ENCODE peak calls at places on chromosomes 16 and 17, in four cellular contexts. S is adipocyte, P is HFF-Myc, N is left ventricle myocardium inferior. R is an unnamed sample.

GRCh38 chr16:27965801-27966200 is 97.7 kb downstream of the GSG1L start:
- DNase-seq in S (no peak), P (no peak), N (no peak), R (no peak)

GRCh38 chr17:39955726-39956225 is 7.0 kb upstream of the GSDMA start:
- DNase-seq in S (no peak), P (no peak), N (no peak), R (no peak)

GRCh38 chr17:76903631-76904030 is 35.4 kb downstream of the MGAT5B start:
- DNase-seq in S (no peak), P (no peak), N (no peak), R (no peak)

GRCh38 chr16:86281435-86281834 is 228.9 kb upstream of the FOXF1 start:
- DNase-seq in S (no peak), P (no peak), N (no peak), R (no peak)

GRCh38 chr17:81898029-81898866 is 3.8 kb upstream of the NPB start:
- DNase-seq in S (peak; percentile 79), P (no peak), N (no peak), R (peak; percentile 89)

GRCh38 chr17:50426814-50427787 is 1.1 kb downstream of the ACSF2 start:
- DNase-seq in S (peak; percentile 60), P (no peak), N (peak; percentile 17), R (peak; percentile 30)

GRCh38 chr16:85649978-85650863 is 37.1 kb downstream of the GSE1 start:
- DNase-seq in S (no peak), P (no peak), N (no peak), R (no peak)

GRCh38 chr17:2266045-2266864 is 37.3 kb downstream of the SMG6 start:
- DNase-seq in S (no peak), P (no peak), N (no peak), R (no peak)

GRCh38 chr17:63842173-63842539 is 329 bp downstream of the SMARCD2 start:
- DNase-seq in S (no peak), P (no peak), N (peak; percentile 42), R (no peak)

GRCh38 chr16:24041834-24042631 is 206.2 kb downstream of the PRKCB start:
- DNase-seq in S (peak; percentile 78), P (peak; percentile 27), N (peak; percentile 49), R (peak; percentile 51)

GRCh38 chr17:37092041-37092440 is 143.3 kb downstream of the AATF start:
- DNase-seq in S (no peak), P (no peak), N (no peak), R (no peak)

GRCh38 chr17:2545393-2545792 is 33.7 kb upstream of the METTL16 start:
- DNase-seq in S (no peak), P (no peak), N (peak; percentile 27), R (no peak)

GRCh38 chr16:28873543-28874201 is 4.6 kb upstream of the ATP2A1 start:
- DNase-seq in S (peak; percentile 38), P (no peak), N (no peak), R (no peak)

GRCh38 chr17:19534562-19535149 is 1.0 kb downstream of the SLC47A1 start:
- DNase-seq in S (no peak), P (no peak), N (no peak), R (no peak)
- H3K4me3 ChIP-seq in S (peak overlapping the region; percentile 77), P (peak overlapping the region; percentile 45), N (peak overlapping the region; percentile 78), R (no peak overlapping the region)

DNA sequence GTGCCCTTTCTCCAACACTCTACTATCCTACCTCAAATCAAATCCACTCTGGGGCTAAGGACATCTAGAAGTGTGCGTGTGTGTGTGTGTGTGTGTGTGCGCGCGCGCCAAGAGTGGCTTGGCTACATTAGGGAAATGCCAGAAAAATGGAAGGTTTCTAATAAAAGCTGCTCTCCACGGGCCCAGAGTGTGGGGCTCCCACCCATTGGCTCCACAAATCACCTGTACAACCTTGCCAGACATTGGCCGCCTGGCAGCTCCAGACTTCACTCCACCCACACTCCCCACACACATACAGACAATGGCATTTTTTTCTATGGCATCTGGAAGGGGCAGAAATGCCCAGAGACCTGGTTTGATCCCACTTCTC is 30.3 kb upstream of the PHOSPHO1 start:
- DNase-seq in S (no peak), P (no peak), N (no peak), R (no peak)
- H3K4me3 ChIP-seq in S (peak overlapping the region; percentile 82), P (no peak overlapping the region), N (peak overlapping the region; percentile 66), R (peak overlapping the region; percentile 58)

GRCh38 chr16:726188-726437 is 130 bp downstream of the CCDC78 start:
- DNase-seq in S (no peak), P (no peak), N (no peak), R (no peak)
- H3K4me3 ChIP-seq in S (no peak overlapping the region), P (peak overlapping the region; percentile 31), N (peak overlapping the region; percentile 75), R (no peak overlapping the region)

DNA sequence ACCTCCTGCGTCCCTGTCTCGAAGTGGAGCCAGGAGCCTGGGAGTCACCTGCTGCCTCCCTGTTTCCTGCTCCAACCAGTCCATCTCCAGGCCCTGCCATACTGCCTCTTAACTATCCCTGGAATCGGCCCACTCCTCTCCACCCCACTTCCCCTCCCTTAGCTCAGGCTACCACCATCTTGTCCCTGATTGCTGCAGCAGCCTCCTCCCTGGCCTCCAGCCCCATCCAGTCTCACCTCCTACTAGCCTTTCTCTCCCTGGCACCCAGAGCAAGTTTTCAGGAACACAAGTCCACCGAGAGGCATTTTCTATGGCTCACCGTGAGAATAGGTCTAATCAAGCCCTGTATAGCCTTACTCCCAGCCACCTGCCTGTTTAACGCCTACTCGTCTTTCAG is 865 bp upstream of the CAMKK1 start:
- DNase-seq in S (no peak), P (no peak), N (no peak), R (no peak)
- H3K4me3 ChIP-seq in S (peak overlapping the region; percentile 78), P (peak overlapping the region; percentile 78), N (peak overlapping the region; percentile 88), R (no peak overlapping the region)

GRCh38 chr17:74430706-74431567 is 951 bp upstream of the GPRC5C start:
- DNase-seq in S (peak; percentile 17), P (no peak), N (peak; percentile 83), R (peak; percentile 42)

GRCh38 chr17:74431568-74432483 is at the start of gene GPRC5C:
- DNase-seq in S (no peak), P (no peak), N (peak; percentile 79), R (no peak)

GRCh38 chr17:74432484-74433391 is 850 bp downstream of the GPRC5C start:
- DNase-seq in S (no peak), P (no peak), N (no peak), R (no peak)

GRCh38 chr17:74429604-74430384 is 2.1 kb upstream of the GPRC5C start:
- DNase-seq in S (no peak), P (no peak), N (no peak), R (no peak)

GRCh38 chr17:74430385-74430705 is 1.5 kb upstream of the GPRC5C start:
- DNase-seq in S (no peak), P (no peak), N (no peak), R (no peak)
- H3K4me3 ChIP-seq in S (peak overlapping the region; percentile 80), P (no peak overlapping the region), N (peak overlapping the region; percentile 73), R (peak overlapping the region; percentile 24)

DNA sequence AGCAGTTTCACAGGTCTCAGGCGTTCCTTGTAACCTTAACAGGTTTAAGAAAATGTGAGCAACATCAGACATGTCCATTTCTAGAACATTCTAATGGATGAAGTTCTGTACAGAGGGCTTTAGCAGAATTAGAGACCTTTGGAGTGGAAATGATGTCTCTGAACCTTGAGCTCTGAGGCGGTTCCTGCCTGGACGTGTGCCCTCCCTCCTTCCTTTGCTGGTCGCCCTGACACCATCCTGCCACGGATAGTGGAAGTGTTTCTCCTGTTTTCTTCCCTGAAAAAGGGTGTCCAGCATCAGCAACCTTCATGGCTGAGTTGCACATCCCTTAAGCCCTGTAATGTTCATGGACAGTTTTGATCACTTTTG is 11.1 kb downstream of the SPATA33 start:
- DNase-seq in S (no peak), P (no peak), N (no peak), R (no peak)
- H3K4me3 ChIP-seq in S (no peak overlapping the region), P (no peak overlapping the region), N (no peak overlapping the region), R (no peak overlapping the region)

GRCh38 chr17:12768267-12768666 is 21.0 kb upstream of the ARHGAP44 start:
- DNase-seq in S (no peak), P (no peak), N (no peak), R (no peak)
- H3K4me3 ChIP-seq in S (no peak overlapping the region), P (no peak overlapping the region), N (no peak overlapping the region), R (no peak overlapping the region)

R was measured in AG10803.